ENCODE peak calls at places on chromosomes 11 and 22, in eight cellular contexts. One of them, this sample, is unnamed.

GRCh38 chr11:83566948-83567347 is 280.8 kb upstream of the CCDC90B start:
- DNase-seq in colonic mucosa: no peak
- DNase-seq in tibial nerve: no peak
- DNase-seq in brain microvascular endothelial cell: peak
- DNase-seq in caudate nucleus: no peak
- DNase-seq in IMR-90: peak
- DNase-seq in CD4-positive, alpha-beta memory T cell: no peak
- DNase-seq in GM23338: no peak
- DNase-seq in this sample: no peak

GRCh38 chr11:103863497-103863896 is 172.9 kb upstream of the DDI1 start:
- DNase-seq in tibial nerve: no peak
- DNase-seq in colonic mucosa: no peak
- DNase-seq in CD4-positive, alpha-beta memory T cell: no peak
- DNase-seq in brain microvascular endothelial cell: peak
- DNase-seq in IMR-90: peak
- DNase-seq in caudate nucleus: no peak
- DNase-seq in GM23338: no peak
- DNase-seq in this sample: no peak

GRCh38 chr11:116037851-116038250 is 533.6 kb upstream of the CADM1 start:
- DNase-seq in CD4-positive, alpha-beta memory T cell: no peak
- DNase-seq in colonic mucosa: no peak
- DNase-seq in brain microvascular endothelial cell: no peak
- DNase-seq in caudate nucleus: no peak
- DNase-seq in IMR-90: no peak
- DNase-seq in GM23338: no peak
- DNase-seq in tibial nerve: no peak
- DNase-seq in this sample: no peak

GRCh38 chr11:67644042-67644441 is 4.5 kb upstream of the TBX10 start:
- DNase-seq in GM23338: peak
- DNase-seq in IMR-90: no peak
- DNase-seq in colonic mucosa: no peak
- DNase-seq in caudate nucleus: no peak
- DNase-seq in brain microvascular endothelial cell: no peak
- DNase-seq in tibial nerve: no peak
- DNase-seq in CD4-positive, alpha-beta memory T cell: no peak
- DNase-seq in this sample: no peak

GRCh38 chr11:22510741-22511140 is 114.9 kb downstream of the FANCF start:
- DNase-seq in tibial nerve: no peak
- DNase-seq in colonic mucosa: no peak
- DNase-seq in IMR-90: peak
- DNase-seq in brain microvascular endothelial cell: no peak
- DNase-seq in GM23338: no peak
- DNase-seq in caudate nucleus: no peak
- DNase-seq in CD4-positive, alpha-beta memory T cell: no peak
- DNase-seq in this sample: no peak

GRCh38 chr11:69037074-69037473 is 11.7 kb upstream of the TPCN2 start:
- DNase-seq in brain microvascular endothelial cell: no peak
- DNase-seq in CD4-positive, alpha-beta memory T cell: no peak
- DNase-seq in caudate nucleus: no peak
- DNase-seq in colonic mucosa: no peak
- DNase-seq in tibial nerve: no peak
- DNase-seq in GM23338: no peak
- DNase-seq in IMR-90: no peak
- DNase-seq in this sample: no peak

GRCh38 chr11:1230456-1231395 is 7.9 kb downstream of the MUC5B start:
- DNase-seq in caudate nucleus: no peak
- DNase-seq in CD4-positive, alpha-beta memory T cell: no peak
- DNase-seq in brain microvascular endothelial cell: no peak
- DNase-seq in GM23338: no peak
- DNase-seq in tibial nerve: no peak
- DNase-seq in IMR-90: no peak
- DNase-seq in colonic mucosa: peak
- DNase-seq in this sample: no peak

GRCh38 chr22:44926491-44927415 is 83.1 kb downstream of the PHF21B start:
- DNase-seq in brain microvascular endothelial cell: no peak
- DNase-seq in GM23338: no peak
- DNase-seq in CD4-positive, alpha-beta memory T cell: no peak
- DNase-seq in colonic mucosa: no peak
- DNase-seq in tibial nerve: no peak
- DNase-seq in IMR-90: no peak
- DNase-seq in caudate nucleus: no peak
- DNase-seq in this sample: no peak

GRCh38 chr22:37999640-38000272 is 15.4 kb upstream of the SOX10 start:
- DNase-seq in CD4-positive, alpha-beta memory T cell: no peak
- DNase-seq in GM23338: no peak
- DNase-seq in tibial nerve: no peak
- DNase-seq in caudate nucleus: peak
- DNase-seq in IMR-90: peak
- DNase-seq in brain microvascular endothelial cell: peak
- DNase-seq in colonic mucosa: no peak
- DNase-seq in this sample: peak

GRCh38 chr11:12086271-12087074 is 23.9 kb upstream of the MICAL2 start:
- DNase-seq in GM23338: no peak
- DNase-seq in CD4-positive, alpha-beta memory T cell: no peak
- DNase-seq in tibial nerve: peak
- DNase-seq in brain microvascular endothelial cell: peak
- DNase-seq in IMR-90: peak
- DNase-seq in caudate nucleus: no peak
- DNase-seq in colonic mucosa: peak
- DNase-seq in this sample: peak

GRCh38 chr11:61495801-61496601 is 12.5 kb upstream of the LRRC10B start:
- DNase-seq in tibial nerve: no peak
- DNase-seq in colonic mucosa: no peak
- DNase-seq in CD4-positive, alpha-beta memory T cell: no peak
- DNase-seq in caudate nucleus: peak
- DNase-seq in IMR-90: peak
- DNase-seq in GM23338: no peak
- DNase-seq in brain microvascular endothelial cell: no peak
- DNase-seq in this sample: peak

GRCh38 chr11:134999490-135000066 is 587.5 kb upstream of the B3GAT1 start:
- DNase-seq in tibial nerve: no peak
- DNase-seq in brain microvascular endothelial cell: no peak
- DNase-seq in CD4-positive, alpha-beta memory T cell: no peak
- DNase-seq in IMR-90: no peak
- DNase-seq in colonic mucosa: no peak
- DNase-seq in caudate nucleus: no peak
- DNase-seq in GM23338: peak
- DNase-seq in this sample: no peak

GRCh38 chr11:64489831-64490441 is 101.1 kb upstream of the SLC22A12 start:
- DNase-seq in tibial nerve: no peak
- DNase-seq in IMR-90: peak
- DNase-seq in GM23338: peak
- DNase-seq in colonic mucosa: peak
- DNase-seq in caudate nucleus: peak
- DNase-seq in CD4-positive, alpha-beta memory T cell: peak
- DNase-seq in brain microvascular endothelial cell: peak
- DNase-seq in this sample: peak

GRCh38 chr11:120486138-120486537 is 25.4 kb upstream of the GRIK4 start:
- DNase-seq in brain microvascular endothelial cell: no peak
- DNase-seq in IMR-90: no peak
- DNase-seq in CD4-positive, alpha-beta memory T cell: no peak
- DNase-seq in tibial nerve: no peak
- DNase-seq in GM23338: no peak
- DNase-seq in colonic mucosa: no peak
- DNase-seq in caudate nucleus: no peak
- DNase-seq in this sample: no peak

GRCh38 chr11:118528511-118528910 is 1.2 kb downstream of the TTC36 start:
- DNase-seq in CD4-positive, alpha-beta memory T cell: no peak
- DNase-seq in brain microvascular endothelial cell: no peak
- DNase-seq in IMR-90: no peak
- DNase-seq in caudate nucleus: no peak
- DNase-seq in tibial nerve: no peak
- DNase-seq in GM23338: no peak
- DNase-seq in colonic mucosa: no peak
- DNase-seq in this sample: no peak

GRCh38 chr11:33263549-33263948 is 6.4 kb downstream of the HIPK3 start:
- DNase-seq in caudate nucleus: no peak
- DNase-seq in IMR-90: no peak
- DNase-seq in brain microvascular endothelial cell: no peak
- DNase-seq in GM23338: no peak
- DNase-seq in tibial nerve: no peak
- DNase-seq in CD4-positive, alpha-beta memory T cell: no peak
- DNase-seq in colonic mucosa: no peak
- DNase-seq in this sample: no peak

GRCh38 chr11:65113361-65113756 is 1.7 kb downstream of the TM7SF2 start:
- DNase-seq in brain microvascular endothelial cell: no peak
- DNase-seq in IMR-90: no peak
- DNase-seq in tibial nerve: no peak
- DNase-seq in CD4-positive, alpha-beta memory T cell: no peak
- DNase-seq in GM23338: no peak
- DNase-seq in caudate nucleus: no peak
- DNase-seq in colonic mucosa: no peak
- DNase-seq in this sample: no peak

GRCh38 chr11:61725632-61726280 is 26.7 kb upstream of the MYRF start:
- DNase-seq in GM23338: no peak
- DNase-seq in IMR-90: peak
- DNase-seq in tibial nerve: no peak
- DNase-seq in brain microvascular endothelial cell: peak
- DNase-seq in caudate nucleus: no peak
- DNase-seq in colonic mucosa: no peak
- DNase-seq in CD4-positive, alpha-beta memory T cell: no peak
- DNase-seq in this sample: no peak

GRCh38 chr11:119724956-119725355 is 4.0 kb downstream of the NECTIN1 start:
- DNase-seq in GM23338: no peak
- DNase-seq in caudate nucleus: no peak
- DNase-seq in IMR-90: no peak
- DNase-seq in brain microvascular endothelial cell: no peak
- DNase-seq in tibial nerve: no peak
- DNase-seq in CD4-positive, alpha-beta memory T cell: no peak
- DNase-seq in colonic mucosa: no peak
- DNase-seq in this sample: no peak

GRCh38 chr22:17985606-17986005 is 38.8 kb downstream of the MICAL3 start:
- DNase-seq in brain microvascular endothelial cell: no peak
- DNase-seq in IMR-90: no peak
- DNase-seq in CD4-positive, alpha-beta memory T cell: no peak
- DNase-seq in colonic mucosa: no peak
- DNase-seq in caudate nucleus: no peak
- DNase-seq in GM23338: no peak
- DNase-seq in tibial nerve: no peak
- DNase-seq in this sample: no peak

GRCh38 chr11:60761436-60762190 is 4.9 kb downstream of the MS4A15 start:
- DNase-seq in caudate nucleus: no peak
- DNase-seq in brain microvascular endothelial cell: no peak
- DNase-seq in GM23338: no peak
- DNase-seq in colonic mucosa: no peak
- DNase-seq in IMR-90: no peak
- DNase-seq in CD4-positive, alpha-beta memory T cell: no peak
- DNase-seq in tibial nerve: no peak
- DNase-seq in this sample: no peak

GRCh38 chr11:65329944-65330403 is 3.7 kb upstream of the DPF2 start:
- DNase-seq in CD4-positive, alpha-beta memory T cell: peak
- DNase-seq in colonic mucosa: peak
- DNase-seq in caudate nucleus: peak
- DNase-seq in tibial nerve: peak
- DNase-seq in GM23338: peak
- DNase-seq in IMR-90: peak
- DNase-seq in brain microvascular endothelial cell: peak
- DNase-seq in this sample: peak

GRCh38 chr11:118691926-118692830 is 12.7 kb upstream of the TREH start:
- DNase-seq in tibial nerve: no peak
- DNase-seq in brain microvascular endothelial cell: peak
- DNase-seq in caudate nucleus: no peak
- DNase-seq in GM23338: no peak
- DNase-seq in colonic mucosa: no peak
- DNase-seq in CD4-positive, alpha-beta memory T cell: peak
- DNase-seq in IMR-90: peak
- DNase-seq in this sample: no peak

GRCh38 chr22:49783926-49784629 is 43.6 kb downstream of the BRD1 start:
- DNase-seq in colonic mucosa: no peak
- DNase-seq in CD4-positive, alpha-beta memory T cell: no peak
- DNase-seq in brain microvascular endothelial cell: no peak
- DNase-seq in caudate nucleus: no peak
- DNase-seq in tibial nerve: no peak
- DNase-seq in IMR-90: no peak
- DNase-seq in GM23338: no peak
- DNase-seq in this sample: peak

GRCh38 chr11:125494987-125495725 is 909 bp downstream of the FEZ1 start:
- DNase-seq in colonic mucosa: peak
- DNase-seq in caudate nucleus: peak
- DNase-seq in tibial nerve: peak
- DNase-seq in GM23338: peak
- DNase-seq in IMR-90: peak
- DNase-seq in CD4-positive, alpha-beta memory T cell: no peak
- DNase-seq in brain microvascular endothelial cell: no peak
- DNase-seq in this sample: peak

GRCh38 chr11:34655335-34656008 is 34.6 kb downstream of the EHF start:
- DNase-seq in IMR-90: peak
- DNase-seq in tibial nerve: no peak
- DNase-seq in brain microvascular endothelial cell: peak
- DNase-seq in CD4-positive, alpha-beta memory T cell: no peak
- DNase-seq in colonic mucosa: no peak
- DNase-seq in GM23338: no peak
- DNase-seq in caudate nucleus: no peak
- DNase-seq in this sample: no peak
- H3K27ac ChIP-seq in IMR-90: peak
- H3K27ac ChIP-seq in tibial nerve: no peak
- H3K27ac ChIP-seq in brain microvascular endothelial cell: peak
- H3K27ac ChIP-seq in CD4-positive, alpha-beta memory T cell: no peak
- H3K27ac ChIP-seq in colonic mucosa: no peak
- H3K27ac ChIP-seq in GM23338: no peak
- H3K27ac ChIP-seq in caudate nucleus: peak
- H3K27ac ChIP-seq in this sample: peak

GRCh38 chr11:2382927-2383822 is 6.1 kb downstream of the CD81 start:
- DNase-seq in caudate nucleus: no peak
- DNase-seq in colonic mucosa: no peak
- DNase-seq in brain microvascular endothelial cell: no peak
- DNase-seq in GM23338: peak
- DNase-seq in IMR-90: peak
- DNase-seq in tibial nerve: no peak
- DNase-seq in CD4-positive, alpha-beta memory T cell: no peak
- DNase-seq in this sample: no peak
- H3K27ac ChIP-seq in caudate nucleus: peak
- H3K27ac ChIP-seq in colonic mucosa: peak
- H3K27ac ChIP-seq in brain microvascular endothelial cell: no peak
- H3K27ac ChIP-seq in GM23338: peak
- H3K27ac ChIP-seq in IMR-90: peak
- H3K27ac ChIP-seq in tibial nerve: peak
- H3K27ac ChIP-seq in CD4-positive, alpha-beta memory T cell: no peak
- H3K27ac ChIP-seq in this sample: peak

GRCh38 chr11:112294688-112295340 is 34.2 kb upstream of the PLET1 start:
- DNase-seq in tibial nerve: no peak
- DNase-seq in GM23338: no peak
- DNase-seq in colonic mucosa: no peak
- DNase-seq in caudate nucleus: no peak
- DNase-seq in brain microvascular endothelial cell: no peak
- DNase-seq in IMR-90: no peak
- DNase-seq in CD4-positive, alpha-beta memory T cell: no peak
- DNase-seq in this sample: no peak
- H3K27ac ChIP-seq in tibial nerve: no peak
- H3K27ac ChIP-seq in GM23338: no peak
- H3K27ac ChIP-seq in colonic mucosa: no peak
- H3K27ac ChIP-seq in caudate nucleus: peak
- H3K27ac ChIP-seq in brain microvascular endothelial cell: no peak
- H3K27ac ChIP-seq in IMR-90: no peak
- H3K27ac ChIP-seq in CD4-positive, alpha-beta memory T cell: no peak
- H3K27ac ChIP-seq in this sample: no peak

DNA sequence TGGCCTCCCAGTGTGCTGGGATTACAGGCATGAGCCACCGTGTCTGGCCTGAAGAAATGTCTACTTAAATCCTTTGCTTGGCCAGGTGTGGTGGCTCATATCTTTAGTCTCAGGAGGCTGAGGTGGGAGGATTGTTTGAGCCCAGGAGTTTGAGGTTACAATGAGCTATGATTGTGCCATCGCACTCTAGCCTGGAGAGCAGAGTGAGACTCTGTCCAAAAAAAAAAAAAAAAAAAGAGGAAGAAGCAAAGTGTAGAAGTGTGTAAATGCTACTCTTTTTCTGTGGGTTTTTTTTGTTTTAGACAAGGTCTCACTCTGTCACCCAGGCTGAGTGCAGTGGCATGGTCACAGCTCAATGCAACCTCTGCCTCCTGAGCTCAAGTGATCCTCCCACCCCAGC is 6.4 kb upstream of the ATG16L2 start:
- DNase-seq in colonic mucosa: no peak
- DNase-seq in tibial nerve: no peak
- DNase-seq in GM23338: no peak
- DNase-seq in IMR-90: no peak
- DNase-seq in brain microvascular endothelial cell: no peak
- DNase-seq in caudate nucleus: no peak
- DNase-seq in CD4-positive, alpha-beta memory T cell: no peak
- DNase-seq in this sample: no peak
- H3K27ac ChIP-seq in colonic mucosa: peak
- H3K27ac ChIP-seq in tibial nerve: peak
- H3K27ac ChIP-seq in GM23338: no peak
- H3K27ac ChIP-seq in IMR-90: no peak
- H3K27ac ChIP-seq in brain microvascular endothelial cell: no peak
- H3K27ac ChIP-seq in caudate nucleus: no peak
- H3K27ac ChIP-seq in CD4-positive, alpha-beta memory T cell: no peak
- H3K27ac ChIP-seq in this sample: no peak